ENCODE peak calls at places on chromosomes 1 and 21, in nine cellular contexts. M is stomach, F is transverse colon, S is Panc1, V is H1, Q is sigmoid colon, X is GM12892, J is suprapubic skin, L is GM12878. Z is an unnamed sample.

GRCh38 chr1:245156736-245157505 is 2.1 kb downstream of the KIF26B start:
- DNase-seq in L (no peak), S (no peak), X (no peak), M (peak), J (no peak), V (no peak), F (no peak), Q (no peak), Z (peak)

GRCh38 chr1:64047549-64047969 is 155.9 kb upstream of the UBE2U start:
- DNase-seq in L (no peak), J (no peak), F (no peak), M (no peak), S (no peak), X (no peak), Q (no peak), V (no peak), Z (no peak)

GRCh38 chr21:42220138-42220701 is 1.3 kb downstream of the ABCG1 start:
- DNase-seq in X (peak), L (no peak), S (peak), M (peak), J (peak), Q (peak), V (no peak), F (peak), Z (peak)

GRCh38 chr1:193338194-193338593 is 151.8 kb upstream of the B3GALT2 start:
- DNase-seq in L (no peak), V (no peak), X (no peak), S (no peak), F (no peak), J (no peak), M (no peak), Q (no peak), Z (no peak)

GRCh38 chr1:156870734-156871133 is 10.1 kb downstream of the NTRK1 start:
- DNase-seq in M (no peak), V (no peak), L (no peak), S (peak), Q (no peak), J (no peak), F (no peak), X (no peak), Z (no peak)

GRCh38 chr21:31731112-31731801 is 661 bp downstream of the SCAF4 start:
- DNase-seq in X (peak), Q (peak), F (peak), V (no peak), S (no peak), M (peak), J (peak), L (no peak), Z (peak)

GRCh38 chr1:28921286-28921869 is 7.0 kb downstream of the EPB41 start:
- DNase-seq in S (no peak), F (no peak), M (no peak), Q (no peak), L (no peak), V (no peak), X (no peak), J (no peak), Z (no peak)

GRCh38 chr1:234170067-234170466 is 203.2 kb upstream of the COA6 start:
- DNase-seq in L (no peak), F (no peak), X (no peak), Q (no peak), J (no peak), V (no peak), M (no peak), S (no peak), Z (no peak)

GRCh38 chr1:177024623-177025022 is 139.9 kb downstream of the ASTN1 start:
- DNase-seq in J (no peak), F (no peak), V (no peak), X (no peak), S (no peak), Q (no peak), L (no peak), M (no peak), Z (no peak)

GRCh38 chr1:40944326-40944725 is 35.2 kb upstream of the CTPS1 start:
- DNase-seq in Q (peak), J (no peak), X (no peak), M (no peak), S (no peak), V (no peak), F (peak), L (no peak), Z (peak)

GRCh38 chr1:153643100-153643499 is 9.2 kb downstream of the CHTOP start:
- DNase-seq in S (no peak), F (no peak), M (no peak), J (peak), L (no peak), V (no peak), X (no peak), Q (no peak), Z (no peak)

GRCh38 chr1:112937495-112937894 is 18.5 kb downstream of the SLC16A1 start:
- DNase-seq in X (no peak), S (no peak), M (no peak), Q (no peak), J (no peak), V (no peak), L (no peak), F (no peak), Z (peak)

GRCh38 chr1:29962356-29962755 is 726.0 kb downstream of the PTPRU start:
- DNase-seq in S (no peak), J (peak), L (no peak), Q (peak), V (no peak), F (no peak), M (no peak), X (no peak), Z (no peak)

GRCh38 chr1:243739335-243740003 is 110.6 kb downstream of the AKT3 start:
- DNase-seq in M (no peak), L (no peak), X (no peak), J (no peak), Q (no peak), S (no peak), F (no peak), V (no peak), Z (no peak)

GRCh38 chr1:175911138-175911537 is 167.7 kb upstream of the TNR start:
- DNase-seq in F (no peak), V (no peak), X (no peak), M (no peak), S (no peak), J (no peak), L (no peak), Q (no peak), Z (no peak)

GRCh38 chr1:58883037-58883887 is 99.4 kb upstream of the JUN start:
- DNase-seq in Q (peak), L (no peak), M (peak), V (no peak), X (no peak), S (peak), J (peak), F (peak), Z (peak)

GRCh38 chr21:42461881-42462877 is 33.8 kb downstream of the RSPH1 start:
- DNase-seq in Q (no peak), J (peak), F (peak), S (no peak), X (no peak), V (no peak), L (no peak), M (peak), Z (peak)

GRCh38 chr1:42117214-42117613 is 36.0 kb upstream of the GUCA2B start:
- DNase-seq in S (no peak), L (no peak), F (no peak), V (no peak), X (no peak), Q (no peak), M (no peak), J (no peak), Z (peak)

DNA sequence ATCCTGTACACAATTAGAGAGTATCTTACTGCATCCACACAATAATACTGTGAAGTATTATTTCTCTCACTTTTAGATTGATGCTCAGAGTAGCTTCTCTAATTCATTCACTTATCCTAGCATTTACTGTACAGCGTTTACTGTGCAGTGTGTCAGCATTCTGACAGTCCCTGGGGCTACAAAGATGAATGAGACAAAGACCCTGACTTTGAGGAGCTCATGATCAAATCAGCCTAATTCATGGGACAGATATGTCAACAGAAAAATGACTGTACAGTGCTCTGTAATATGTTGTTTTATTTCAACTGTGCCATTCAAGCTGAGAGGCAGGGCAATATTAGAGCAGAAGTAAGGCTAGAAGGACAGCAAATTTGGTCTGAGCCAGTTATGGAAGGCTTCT is 152.5 kb downstream of the ZNF648 start:
- DNase-seq in Q (no peak), J (no peak), V (no peak), F (no peak), M (no peak), S (no peak), L (no peak), X (no peak), Z (no peak)
- TF ChIP-seq POLR2AphosphoS5 in Q (no peak), J (no peak), V (no peak), F (no peak), M (no peak), S (no peak), L (no peak), X (no peak), Z (no peak)

GRCh38 chr1:47380699-47381098 is 35.4 kb upstream of the FOXE3 start:
- DNase-seq in X (no peak), L (no peak), M (no peak), V (no peak), Q (no peak), J (no peak), S (no peak), F (no peak), Z (no peak)
- TF ChIP-seq POLR2AphosphoS5 in X (no peak), L (no peak), M (no peak), V (no peak), Q (no peak), J (no peak), S (no peak), F (no peak), Z (no peak)

GRCh38 chr1:22794691-22795090 is 84.1 kb downstream of the EPHB2 start:
- DNase-seq in L (no peak), Q (no peak), J (no peak), S (no peak), V (no peak), X (no peak), M (no peak), F (peak), Z (no peak)

GRCh38 chr1:22799971-22800370 is 89.3 kb downstream of the EPHB2 start:
- DNase-seq in L (no peak), F (no peak), V (no peak), Q (no peak), M (no peak), X (no peak), J (no peak), S (no peak), Z (no peak)

GRCh38 chr1:22801347-22801746 is 90.7 kb downstream of the EPHB2 start:
- DNase-seq in V (no peak), X (no peak), F (no peak), L (no peak), S (no peak), Q (no peak), J (no peak), M (no peak), Z (no peak)

GRCh38 chr1:22796642-22797041 is 86.0 kb downstream of the EPHB2 start:
- DNase-seq in M (no peak), F (no peak), S (no peak), Q (no peak), J (no peak), V (no peak), X (no peak), L (no peak), Z (no peak)

GRCh38 chr1:22798083-22798482 is 87.4 kb downstream of the EPHB2 start:
- DNase-seq in S (no peak), V (no peak), M (no peak), J (no peak), Q (no peak), X (no peak), F (no peak), L (no peak), Z (no peak)
- TF ChIP-seq POLR2AphosphoS5 in S (no peak), V (no peak), M (no peak), J (no peak), Q (no peak), X (no peak), F (no peak), L (no peak), Z (no peak)

GRCh38 chr1:169753549-169753948 is 19.7 kb upstream of the SELE start:
- DNase-seq in V (no peak), F (no peak), J (no peak), L (no peak), M (no peak), S (no peak), Q (no peak), X (no peak), Z (peak)
- TF ChIP-seq POLR2AphosphoS5 in V (no peak), F (no peak), J (no peak), L (no peak), M (no peak), S (no peak), Q (no peak), X (no peak), Z (no peak)

DNA sequence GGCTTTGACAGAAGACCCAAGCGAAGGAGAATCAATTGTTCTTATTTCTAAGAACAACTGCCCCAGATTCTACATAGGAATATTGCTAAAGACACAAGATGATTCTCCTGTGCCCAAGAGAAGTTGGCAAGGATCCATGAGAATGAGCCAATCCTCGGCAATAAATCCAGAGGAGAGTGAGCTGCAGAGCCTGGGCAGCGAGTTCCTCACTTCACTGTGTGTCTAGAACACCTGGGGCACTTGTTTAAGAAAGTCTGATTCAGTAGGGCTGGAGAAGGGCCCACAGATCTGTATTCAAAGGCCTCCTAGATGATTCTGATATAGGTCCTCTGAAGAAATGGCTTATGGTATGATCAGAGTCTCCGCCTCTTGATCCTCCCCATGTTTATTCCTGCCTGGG is 31.8 kb downstream of the GADD45A start:
- DNase-seq in Q (no peak), M (no peak), F (peak), X (no peak), L (no peak), J (no peak), V (no peak), S (no peak), Z (no peak)
- TF ChIP-seq POLR2AphosphoS5 in Q (no peak), M (no peak), F (no peak), X (no peak), L (no peak), J (no peak), V (no peak), S (no peak), Z (no peak)

GRCh38 chr1:37556712-37557196 is at the start of gene DNALI1:
- DNase-seq in F (peak), L (no peak), Q (peak), M (peak), J (peak), S (no peak), V (peak), X (peak), Z (peak)
- TF ChIP-seq POLR2AphosphoS5 in F (no peak), L (no peak), Q (peak), M (peak), J (no peak), S (no peak), V (peak), X (no peak), Z (peak)

GRCh38 chr1:13701274-13701650 is 1.3 kb downstream of the PRDM2 start:
- DNase-seq in J (no peak), M (no peak), S (no peak), L (no peak), V (no peak), F (no peak), Q (no peak), X (no peak), Z (no peak)

GRCh38 chr1:13699510-13699909 is 478 bp upstream of the PRDM2 start:
- DNase-seq in M (no peak), Q (no peak), X (no peak), J (no peak), V (no peak), L (no peak), S (no peak), F (peak), Z (peak)

GRCh38 chr1:13699936-13700520 is at the start of gene PRDM2:
- DNase-seq in S (no peak), J (no peak), Q (peak), M (peak), L (no peak), V (no peak), F (peak), X (peak), Z (peak)

GRCh38 chr1:13702425-13703127 is 2.6 kb downstream of the PRDM2 start:
- DNase-seq in J (no peak), F (peak), Q (no peak), X (peak), S (no peak), V (no peak), L (peak), M (no peak), Z (no peak)

DNA sequence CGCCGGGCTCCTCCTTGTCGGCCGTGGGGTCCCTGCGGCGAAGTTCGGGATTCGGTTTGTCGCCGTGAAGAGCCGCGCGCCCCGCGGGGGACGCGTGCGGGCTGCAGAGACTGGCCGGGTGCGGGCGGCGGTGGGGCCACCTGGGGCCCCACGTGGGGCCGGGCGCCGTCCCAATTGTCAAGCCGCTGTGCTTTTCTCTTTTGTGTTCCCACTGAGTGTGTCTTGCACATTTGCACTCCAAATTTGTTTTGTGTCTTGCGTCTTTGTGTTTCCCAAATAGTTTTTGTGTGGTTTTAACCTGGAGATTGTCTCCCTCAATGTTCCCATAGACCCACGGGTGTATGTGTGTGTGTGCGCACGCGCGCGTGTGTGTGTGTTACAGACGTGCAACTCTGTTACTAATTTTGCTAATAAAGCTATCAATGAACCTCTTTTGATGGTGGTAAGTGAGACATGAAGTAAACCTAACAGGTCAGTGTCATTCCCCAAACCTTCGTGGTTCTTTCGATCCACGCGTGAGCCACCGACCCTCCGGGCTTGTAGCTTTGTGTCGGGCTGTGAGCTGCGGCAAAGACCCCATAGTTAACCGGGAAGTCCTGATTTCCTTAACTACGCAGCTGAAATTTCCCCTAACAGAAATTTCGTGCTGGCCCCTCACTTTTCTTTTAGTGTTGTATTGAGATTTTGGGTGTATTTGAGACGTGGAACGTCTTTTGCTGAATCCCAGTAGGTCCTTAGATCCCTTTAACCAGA is 709 bp downstream of the PRDM2 start:
- DNase-seq in J (no peak), X (peak), S (no peak), V (no peak), F (peak), M (peak), L (no peak), Q (no peak), Z (peak)
- TF ChIP-seq POLR2AphosphoS5 in J (no peak), X (no peak), S (no peak), V (no peak), F (no peak), M (no peak), L (peak), Q (no peak), Z (no peak)

GRCh38 chr1:89820423-89821321 is at the start of gene LRRC8D:
- DNase-seq in M (peak), X (peak), J (peak), Q (peak), L (no peak), S (no peak), F (peak), V (no peak), Z (peak)
- TF ChIP-seq POLR2AphosphoS5 in M (peak), X (peak), J (peak), Q (peak), L (peak), S (peak), F (peak), V (peak), Z (peak)

GRCh38 chr1:10074059-10074854 is 41.5 kb downstream of the UBE4B start:
- DNase-seq in F (peak), V (no peak), S (peak), X (peak), Q (no peak), M (no peak), L (peak), J (no peak), Z (no peak)
- TF ChIP-seq POLR2AphosphoS5 in F (no peak), V (no peak), S (no peak), X (no peak), Q (no peak), M (no peak), L (no peak), J (no peak), Z (no peak)

Z was measured in GM23338.